ENCODE peak calls at places on chromosomes 6 and 20, in four cellular contexts. K, V, Y and L are unnamed samples.

GRCh38 chr6:106309024-106309423 is 16.5 kb downstream of the ATG5 start:
- DNase-seq in K (no peak), V (no peak), Y (no peak), L (no peak)

GRCh38 chr6:49430187-49430586 is 32.9 kb downstream of the MMUT start:
- DNase-seq in K (no peak), V (no peak), Y (peak), L (no peak)

GRCh38 chr6:36351152-36351571 is 14.5 kb upstream of the BNIP5 start:
- DNase-seq in K (no peak), V (no peak), Y (peak), L (peak)

GRCh38 chr6:38337819-38338465 is 301.8 kb downstream of the BTBD9 start:
- DNase-seq in K (no peak), V (no peak), Y (peak), L (no peak)

GRCh38 chr6:87731818-87732661 is 30.0 kb upstream of the AKIRIN2 start:
- DNase-seq in K (peak), V (peak), Y (peak), L (peak)

GRCh38 chr6:43298565-43299337 is 691 bp downstream of the SLC22A7 start:
- DNase-seq in K (no peak), V (no peak), Y (no peak), L (no peak)

GRCh38 chr6:106149472-106150069 is 63.4 kb downstream of the PRDM1 start:
- DNase-seq in K (peak), V (no peak), Y (no peak), L (no peak)

GRCh38 chr20:46802696-46803445 is 91.8 kb upstream of the EYA2 start:
- DNase-seq in K (no peak), V (no peak), Y (no peak), L (no peak)

GRCh38 chr20:52893498-52893897 is 78.7 kb upstream of the TSHZ2 start:
- DNase-seq in K (no peak), V (no peak), Y (no peak), L (no peak)

GRCh38 chr6:96837138-96837971 is at the start of gene GPR63:
- DNase-seq in K (peak), V (peak), Y (peak), L (peak)

GRCh38 chr20:50467618-50468373 is 42.4 kb upstream of the PTPN1 start:
- DNase-seq in K (peak), V (no peak), Y (peak), L (peak)

GRCh38 chr6:157047951-157048350 is 270.8 kb downstream of the ARID1B start:
- DNase-seq in K (no peak), V (no peak), Y (no peak), L (peak)

GRCh38 chr20:19285424-19285823 is 73.0 kb downstream of the SLC24A3 start:
- DNase-seq in K (no peak), V (no peak), Y (no peak), L (no peak)

GRCh38 chr6:166410426-166410935 is 27.7 kb upstream of the MPC1 start:
- DNase-seq in K (no peak), V (no peak), Y (no peak), L (no peak)

GRCh38 chr20:36824142-36824940 is 50.8 kb upstream of the DSN1 start:
- DNase-seq in K (no peak), V (no peak), Y (no peak), L (no peak)